ENCODE peak calls at places on chromosomes 5 and 9, in six cellular contexts. One of them, this sample, is unnamed.

GRCh38 chr5:79237735-79238560 is 2.0 kb downstream of the JMY start:
- DNase-seq in H1: no peak
- DNase-seq in left ventricle myocardium superior: no peak
- DNase-seq in activated T-helper 1 cell treated with anti-CD3 and anti-CD28 coated beads, Interleukin-12 subunit alpha, Interleukin-12 subunit beta, Interleukin-2, Interleukin-4 antibody, amounts not matched to agents 30 ng/mL and 10 ng/mL and 1 ng/mL, durations not matched to agents 14 hours and 24 hours and 36 hours: no peak
- DNase-seq in pulmonary artery endothelial cell: no peak
- DNase-seq in EL: no peak
- DNase-seq in this sample: peak; percentile 8

GRCh38 chr5:35815089-35815936 is 41.4 kb upstream of the IL7R start:
- DNase-seq in H1: no peak
- DNase-seq in left ventricle myocardium superior: no peak
- DNase-seq in activated T-helper 1 cell treated with anti-CD3 and anti-CD28 coated beads, Interleukin-12 subunit alpha, Interleukin-12 subunit beta, Interleukin-2, Interleukin-4 antibody, amounts not matched to agents 30 ng/mL and 10 ng/mL and 1 ng/mL, durations not matched to agents 14 hours and 24 hours and 36 hours: no peak
- DNase-seq in pulmonary artery endothelial cell: no peak
- DNase-seq in EL: peak; percentile 49
- DNase-seq in this sample: peak; percentile 39

GRCh38 chr5:93044860-93045666 is 536.0 kb downstream of the NR2F1-AS1 start:
- DNase-seq in H1: no peak
- DNase-seq in left ventricle myocardium superior: no peak
- DNase-seq in activated T-helper 1 cell treated with anti-CD3 and anti-CD28 coated beads, Interleukin-12 subunit alpha, Interleukin-12 subunit beta, Interleukin-2, Interleukin-4 antibody, amounts not matched to agents 30 ng/mL and 10 ng/mL and 1 ng/mL, durations not matched to agents 14 hours and 24 hours and 36 hours: no peak
- DNase-seq in pulmonary artery endothelial cell: no peak
- DNase-seq in EL: no peak
- DNase-seq in this sample: no peak

GRCh38 chr9:77475641-77476473 is 172.3 kb downstream of the GNA14 start:
- DNase-seq in H1: no peak
- DNase-seq in left ventricle myocardium superior: no peak
- DNase-seq in activated T-helper 1 cell treated with anti-CD3 and anti-CD28 coated beads, Interleukin-12 subunit alpha, Interleukin-12 subunit beta, Interleukin-2, Interleukin-4 antibody, amounts not matched to agents 30 ng/mL and 10 ng/mL and 1 ng/mL, durations not matched to agents 14 hours and 24 hours and 36 hours: peak; percentile 54
- DNase-seq in pulmonary artery endothelial cell: peak; percentile 26
- DNase-seq in EL: peak; percentile 71
- DNase-seq in this sample: peak; percentile 61

GRCh38 chr9:116421006-116421538 is 266.0 kb upstream of the TRIM32 start:
- DNase-seq in H1: no peak
- DNase-seq in left ventricle myocardium superior: no peak
- DNase-seq in activated T-helper 1 cell treated with anti-CD3 and anti-CD28 coated beads, Interleukin-12 subunit alpha, Interleukin-12 subunit beta, Interleukin-2, Interleukin-4 antibody, amounts not matched to agents 30 ng/mL and 10 ng/mL and 1 ng/mL, durations not matched to agents 14 hours and 24 hours and 36 hours: no peak
- DNase-seq in pulmonary artery endothelial cell: no peak
- DNase-seq in EL: peak; percentile 24
- DNase-seq in this sample: no peak

GRCh38 chr5:77844408-77845272 is 68.5 kb upstream of the TBCA start:
- DNase-seq in H1: no peak
- DNase-seq in left ventricle myocardium superior: no peak
- DNase-seq in activated T-helper 1 cell treated with anti-CD3 and anti-CD28 coated beads, Interleukin-12 subunit alpha, Interleukin-12 subunit beta, Interleukin-2, Interleukin-4 antibody, amounts not matched to agents 30 ng/mL and 10 ng/mL and 1 ng/mL, durations not matched to agents 14 hours and 24 hours and 36 hours: no peak
- DNase-seq in pulmonary artery endothelial cell: no peak
- DNase-seq in EL: peak; percentile 5
- DNase-seq in this sample: peak; percentile 34

GRCh38 chr5:89847743-89848142 is 561.8 kb downstream of the CETN3 start:
- DNase-seq in H1: no peak
- DNase-seq in left ventricle myocardium superior: no peak
- DNase-seq in activated T-helper 1 cell treated with anti-CD3 and anti-CD28 coated beads, Interleukin-12 subunit alpha, Interleukin-12 subunit beta, Interleukin-2, Interleukin-4 antibody, amounts not matched to agents 30 ng/mL and 10 ng/mL and 1 ng/mL, durations not matched to agents 14 hours and 24 hours and 36 hours: no peak
- DNase-seq in pulmonary artery endothelial cell: no peak
- DNase-seq in EL: no peak
- DNase-seq in this sample: peak; percentile 11

GRCh38 chr5:143205386-143205785 is 198.1 kb downstream of the NR3C1 start:
- DNase-seq in H1: no peak
- DNase-seq in left ventricle myocardium superior: no peak
- DNase-seq in activated T-helper 1 cell treated with anti-CD3 and anti-CD28 coated beads, Interleukin-12 subunit alpha, Interleukin-12 subunit beta, Interleukin-2, Interleukin-4 antibody, amounts not matched to agents 30 ng/mL and 10 ng/mL and 1 ng/mL, durations not matched to agents 14 hours and 24 hours and 36 hours: no peak
- DNase-seq in pulmonary artery endothelial cell: peak; percentile 74
- DNase-seq in EL: peak; percentile 94
- DNase-seq in this sample: peak; percentile 92

GRCh38 chr9:70874451-70874850 is 247.0 kb downstream of the TRPM3 start:
- DNase-seq in H1: no peak
- DNase-seq in left ventricle myocardium superior: no peak
- DNase-seq in activated T-helper 1 cell treated with anti-CD3 and anti-CD28 coated beads, Interleukin-12 subunit alpha, Interleukin-12 subunit beta, Interleukin-2, Interleukin-4 antibody, amounts not matched to agents 30 ng/mL and 10 ng/mL and 1 ng/mL, durations not matched to agents 14 hours and 24 hours and 36 hours: no peak
- DNase-seq in pulmonary artery endothelial cell: no peak
- DNase-seq in EL: no peak
- DNase-seq in this sample: peak; percentile 7

GRCh38 chr5:163978897-163979296 is 473.5 kb downstream of the MAT2B start:
- DNase-seq in H1: no peak
- DNase-seq in left ventricle myocardium superior: no peak
- DNase-seq in activated T-helper 1 cell treated with anti-CD3 and anti-CD28 coated beads, Interleukin-12 subunit alpha, Interleukin-12 subunit beta, Interleukin-2, Interleukin-4 antibody, amounts not matched to agents 30 ng/mL and 10 ng/mL and 1 ng/mL, durations not matched to agents 14 hours and 24 hours and 36 hours: no peak
- DNase-seq in pulmonary artery endothelial cell: no peak
- DNase-seq in EL: no peak
- DNase-seq in this sample: no peak

GRCh38 chr9:72952914-72953313 is at the start of gene ALDH1A1:
- DNase-seq in H1: no peak
- DNase-seq in left ventricle myocardium superior: no peak
- DNase-seq in activated T-helper 1 cell treated with anti-CD3 and anti-CD28 coated beads, Interleukin-12 subunit alpha, Interleukin-12 subunit beta, Interleukin-2, Interleukin-4 antibody, amounts not matched to agents 30 ng/mL and 10 ng/mL and 1 ng/mL, durations not matched to agents 14 hours and 24 hours and 36 hours: no peak
- DNase-seq in pulmonary artery endothelial cell: peak; percentile 29
- DNase-seq in EL: no peak
- DNase-seq in this sample: no peak

GRCh38 chr5:1357946-1358725 is 13.2 kb upstream of the CLPTM1L start:
- DNase-seq in H1: no peak
- DNase-seq in left ventricle myocardium superior: no peak
- DNase-seq in activated T-helper 1 cell treated with anti-CD3 and anti-CD28 coated beads, Interleukin-12 subunit alpha, Interleukin-12 subunit beta, Interleukin-2, Interleukin-4 antibody, amounts not matched to agents 30 ng/mL and 10 ng/mL and 1 ng/mL, durations not matched to agents 14 hours and 24 hours and 36 hours: no peak
- DNase-seq in pulmonary artery endothelial cell: no peak
- DNase-seq in EL: no peak
- DNase-seq in this sample: no peak

GRCh38 chr9:16611969-16612368 is 258.5 kb downstream of the BNC2 start:
- DNase-seq in H1: no peak
- DNase-seq in left ventricle myocardium superior: no peak
- DNase-seq in activated T-helper 1 cell treated with anti-CD3 and anti-CD28 coated beads, Interleukin-12 subunit alpha, Interleukin-12 subunit beta, Interleukin-2, Interleukin-4 antibody, amounts not matched to agents 30 ng/mL and 10 ng/mL and 1 ng/mL, durations not matched to agents 14 hours and 24 hours and 36 hours: no peak
- DNase-seq in pulmonary artery endothelial cell: no peak
- DNase-seq in EL: peak; percentile 37
- DNase-seq in this sample: no peak

GRCh38 chr9:6564868-6565267 is 80.7 kb downstream of the GLDC start:
- DNase-seq in H1: no peak
- DNase-seq in left ventricle myocardium superior: peak; percentile 45
- DNase-seq in activated T-helper 1 cell treated with anti-CD3 and anti-CD28 coated beads, Interleukin-12 subunit alpha, Interleukin-12 subunit beta, Interleukin-2, Interleukin-4 antibody, amounts not matched to agents 30 ng/mL and 10 ng/mL and 1 ng/mL, durations not matched to agents 14 hours and 24 hours and 36 hours: no peak
- DNase-seq in pulmonary artery endothelial cell: no peak
- DNase-seq in EL: no peak
- DNase-seq in this sample: no peak

GRCh38 chr5:135020111-135020895 is 13.7 kb downstream of the PITX1 start:
- DNase-seq in H1: no peak
- DNase-seq in left ventricle myocardium superior: no peak
- DNase-seq in activated T-helper 1 cell treated with anti-CD3 and anti-CD28 coated beads, Interleukin-12 subunit alpha, Interleukin-12 subunit beta, Interleukin-2, Interleukin-4 antibody, amounts not matched to agents 30 ng/mL and 10 ng/mL and 1 ng/mL, durations not matched to agents 14 hours and 24 hours and 36 hours: no peak
- DNase-seq in pulmonary artery endothelial cell: no peak
- DNase-seq in EL: no peak
- DNase-seq in this sample: no peak

GRCh38 chr5:163569284-163569683 is 63.9 kb downstream of the MAT2B start:
- DNase-seq in H1: no peak
- DNase-seq in left ventricle myocardium superior: no peak
- DNase-seq in activated T-helper 1 cell treated with anti-CD3 and anti-CD28 coated beads, Interleukin-12 subunit alpha, Interleukin-12 subunit beta, Interleukin-2, Interleukin-4 antibody, amounts not matched to agents 30 ng/mL and 10 ng/mL and 1 ng/mL, durations not matched to agents 14 hours and 24 hours and 36 hours: no peak
- DNase-seq in pulmonary artery endothelial cell: peak; percentile 7
- DNase-seq in EL: peak; percentile 11
- DNase-seq in this sample: peak; percentile 28

GRCh38 chr5:169860585-169860984 is 119.7 kb downstream of the INSYN2B start:
- DNase-seq in H1: no peak
- DNase-seq in left ventricle myocardium superior: no peak
- DNase-seq in activated T-helper 1 cell treated with anti-CD3 and anti-CD28 coated beads, Interleukin-12 subunit alpha, Interleukin-12 subunit beta, Interleukin-2, Interleukin-4 antibody, amounts not matched to agents 30 ng/mL and 10 ng/mL and 1 ng/mL, durations not matched to agents 14 hours and 24 hours and 36 hours: no peak
- DNase-seq in pulmonary artery endothelial cell: no peak
- DNase-seq in EL: no peak
- DNase-seq in this sample: no peak

GRCh38 chr5:177369913-177370487 is 12.3 kb downstream of the RGS14 start:
- DNase-seq in H1: no peak
- DNase-seq in left ventricle myocardium superior: no peak
- DNase-seq in activated T-helper 1 cell treated with anti-CD3 and anti-CD28 coated beads, Interleukin-12 subunit alpha, Interleukin-12 subunit beta, Interleukin-2, Interleukin-4 antibody, amounts not matched to agents 30 ng/mL and 10 ng/mL and 1 ng/mL, durations not matched to agents 14 hours and 24 hours and 36 hours: no peak
- DNase-seq in pulmonary artery endothelial cell: no peak
- DNase-seq in EL: no peak
- DNase-seq in this sample: no peak

GRCh38 chr5:176441921-176442323 is 6.3 kb upstream of the FAF2 start:
- DNase-seq in H1: no peak
- DNase-seq in left ventricle myocardium superior: no peak
- DNase-seq in activated T-helper 1 cell treated with anti-CD3 and anti-CD28 coated beads, Interleukin-12 subunit alpha, Interleukin-12 subunit beta, Interleukin-2, Interleukin-4 antibody, amounts not matched to agents 30 ng/mL and 10 ng/mL and 1 ng/mL, durations not matched to agents 14 hours and 24 hours and 36 hours: no peak
- DNase-seq in pulmonary artery endothelial cell: peak; percentile 83
- DNase-seq in EL: peak; percentile 45
- DNase-seq in this sample: peak; percentile 25

This sample was measured in astrocyte of the hippocampus.